ENCODE peak calls at places on chromosome 6, in four cellular contexts. Q, O, D and I are unnamed samples.

GRCh38 chr6:73394577-73395354 is at the start of gene DDX43:
- DNase-seq in Q (peak), O (peak), D (peak), I (peak)

GRCh38 chr6:132919476-132919875 is 105.1 kb downstream of the RPS12 start:
- DNase-seq in D (no peak), Q (peak), O (no peak), I (no peak)

GRCh38 chr6:30022189-30022588 is 38.9 kb upstream of the POLR1H start:
- DNase-seq in O (no peak), D (no peak), Q (no peak), I (no peak)

GRCh38 chr6:26437550-26437949 is 2.8 kb upstream of the BTN3A3 start:
- DNase-seq in D (no peak), O (no peak), Q (no peak), I (no peak)

GRCh38 chr6:111700135-111700690 is 94.5 kb upstream of the TRAF3IP2 start:
- DNase-seq in D (no peak), O (no peak), Q (no peak), I (no peak)

GRCh38 chr6:34556031-34556471 is at the start of gene SPDEF:
- DNase-seq in O (no peak), Q (no peak), D (no peak), I (no peak)

GRCh38 chr6:12436683-12437082 is 146.5 kb downstream of the EDN1 start:
- DNase-seq in D (no peak), Q (no peak), O (no peak), I (no peak)

GRCh38 chr6:128280960-128281359 is 239.4 kb downstream of the PTPRK start:
- DNase-seq in D (peak), O (no peak), Q (no peak), I (no peak)

GRCh38 chr6:132746049-132746448 is 11.7 kb downstream of the VNN2 start:
- DNase-seq in Q (no peak), O (no peak), D (no peak), I (no peak)

GRCh38 chr6:124962617-124963415 is 579 bp downstream of the RNF217 start:
- DNase-seq in Q (peak), D (peak), O (no peak), I (peak)

GRCh38 chr6:75611702-75612375 is 10.2 kb downstream of the SENP6 start:
- DNase-seq in Q (no peak), O (no peak), D (no peak), I (no peak)

GRCh38 chr6:49649982-49650381 is 13.3 kb upstream of the RHAG start:
- DNase-seq in O (no peak), Q (no peak), D (no peak), I (no peak)